ENCODE peak calls at places on chromosomes 13 and 19, in nine cellular contexts. One of them, this sample, is unnamed.

GRCh38 chr13:24254151-24254810 is 55.1 kb upstream of the C1QTNF9 start:
- DNase-seq in Calu3: no peak
- DNase-seq in stimulated activated CD8-positive, alpha-beta memory T cell treated with anti-CD3 and anti-CD28 coated beads, Interleukin-7, amount 100 ng/mL, for 1 hour: peak; percentile 41
- DNase-seq in stimulated activated naive CD8-positive, alpha-beta T cell treated with anti-CD3 and anti-CD28 coated beads, Interleukin-15, Interleukin-2, amounts not matched to agents 100 U/mL and 50 U/mL, for 24 hours: peak; percentile 59
- DNase-seq in neural progenitor cell: no peak
- DNase-seq in activated CD4-positive, CD25-positive, alpha-beta regulatory T cell treated with anti-CD3 and anti-CD28 coated beads, Interleukin-2, amount 50 U/mL, for 72 hours: peak; percentile 48
- DNase-seq in AML-193: no peak
- DNase-seq in activated CD8-positive, alpha-beta memory T cell treated with anti-CD3 and anti-CD28 coated beads, Interleukin-2, amount 50 U/mL, for 4 hours: peak; percentile 50
- DNase-seq in brain pericyte: no peak
- DNase-seq in this sample: no peak

GRCh38 chr19:46955114-46955812 is 64.4 kb upstream of the NPAS1 start:
- DNase-seq in Calu3: no peak
- DNase-seq in stimulated activated CD8-positive, alpha-beta memory T cell treated with anti-CD3 and anti-CD28 coated beads, Interleukin-7, amount 100 ng/mL, for 1 hour: no peak
- DNase-seq in stimulated activated naive CD8-positive, alpha-beta T cell treated with anti-CD3 and anti-CD28 coated beads, Interleukin-15, Interleukin-2, amounts not matched to agents 100 U/mL and 50 U/mL, for 24 hours: peak; percentile 29
- DNase-seq in neural progenitor cell: no peak
- DNase-seq in activated CD4-positive, CD25-positive, alpha-beta regulatory T cell treated with anti-CD3 and anti-CD28 coated beads, Interleukin-2, amount 50 U/mL, for 72 hours: no peak
- DNase-seq in AML-193: peak; percentile 75
- DNase-seq in activated CD8-positive, alpha-beta memory T cell treated with anti-CD3 and anti-CD28 coated beads, Interleukin-2, amount 50 U/mL, for 4 hours: peak; percentile 25
- DNase-seq in brain pericyte: no peak
- DNase-seq in this sample: no peak

GRCh38 chr13:110062777-110063442 is 244.0 kb downstream of the COL4A1 start:
- DNase-seq in Calu3: no peak
- DNase-seq in stimulated activated CD8-positive, alpha-beta memory T cell treated with anti-CD3 and anti-CD28 coated beads, Interleukin-7, amount 100 ng/mL, for 1 hour: no peak
- DNase-seq in stimulated activated naive CD8-positive, alpha-beta T cell treated with anti-CD3 and anti-CD28 coated beads, Interleukin-15, Interleukin-2, amounts not matched to agents 100 U/mL and 50 U/mL, for 24 hours: no peak
- DNase-seq in neural progenitor cell: no peak
- DNase-seq in activated CD4-positive, CD25-positive, alpha-beta regulatory T cell treated with anti-CD3 and anti-CD28 coated beads, Interleukin-2, amount 50 U/mL, for 72 hours: no peak
- DNase-seq in AML-193: no peak
- DNase-seq in activated CD8-positive, alpha-beta memory T cell treated with anti-CD3 and anti-CD28 coated beads, Interleukin-2, amount 50 U/mL, for 4 hours: no peak
- DNase-seq in brain pericyte: no peak
- DNase-seq in this sample: no peak

GRCh38 chr19:53634768-53635167 is 3.0 kb downstream of the DPRX start:
- DNase-seq in Calu3: no peak
- DNase-seq in stimulated activated CD8-positive, alpha-beta memory T cell treated with anti-CD3 and anti-CD28 coated beads, Interleukin-7, amount 100 ng/mL, for 1 hour: no peak
- DNase-seq in stimulated activated naive CD8-positive, alpha-beta T cell treated with anti-CD3 and anti-CD28 coated beads, Interleukin-15, Interleukin-2, amounts not matched to agents 100 U/mL and 50 U/mL, for 24 hours: no peak
- DNase-seq in neural progenitor cell: no peak
- DNase-seq in activated CD4-positive, CD25-positive, alpha-beta regulatory T cell treated with anti-CD3 and anti-CD28 coated beads, Interleukin-2, amount 50 U/mL, for 72 hours: no peak
- DNase-seq in AML-193: no peak
- DNase-seq in activated CD8-positive, alpha-beta memory T cell treated with anti-CD3 and anti-CD28 coated beads, Interleukin-2, amount 50 U/mL, for 4 hours: no peak
- DNase-seq in brain pericyte: no peak
- DNase-seq in this sample: no peak

GRCh38 chr13:112893570-112894422 is 75.2 kb upstream of the MCF2L start:
- DNase-seq in Calu3: peak; percentile 21
- DNase-seq in stimulated activated CD8-positive, alpha-beta memory T cell treated with anti-CD3 and anti-CD28 coated beads, Interleukin-7, amount 100 ng/mL, for 1 hour: no peak
- DNase-seq in stimulated activated naive CD8-positive, alpha-beta T cell treated with anti-CD3 and anti-CD28 coated beads, Interleukin-15, Interleukin-2, amounts not matched to agents 100 U/mL and 50 U/mL, for 24 hours: peak; percentile 16
- DNase-seq in neural progenitor cell: peak; percentile 92
- DNase-seq in activated CD4-positive, CD25-positive, alpha-beta regulatory T cell treated with anti-CD3 and anti-CD28 coated beads, Interleukin-2, amount 50 U/mL, for 72 hours: no peak
- DNase-seq in AML-193: no peak
- DNase-seq in activated CD8-positive, alpha-beta memory T cell treated with anti-CD3 and anti-CD28 coated beads, Interleukin-2, amount 50 U/mL, for 4 hours: no peak
- DNase-seq in brain pericyte: no peak
- DNase-seq in this sample: no peak

GRCh38 chr13:50124536-50125305 is 109.5 kb downstream of the KCNRG start:
- DNase-seq in Calu3: peak; percentile 57
- DNase-seq in stimulated activated CD8-positive, alpha-beta memory T cell treated with anti-CD3 and anti-CD28 coated beads, Interleukin-7, amount 100 ng/mL, for 1 hour: peak; percentile 94
- DNase-seq in stimulated activated naive CD8-positive, alpha-beta T cell treated with anti-CD3 and anti-CD28 coated beads, Interleukin-15, Interleukin-2, amounts not matched to agents 100 U/mL and 50 U/mL, for 24 hours: no peak
- DNase-seq in neural progenitor cell: peak; percentile 85
- DNase-seq in activated CD4-positive, CD25-positive, alpha-beta regulatory T cell treated with anti-CD3 and anti-CD28 coated beads, Interleukin-2, amount 50 U/mL, for 72 hours: no peak
- DNase-seq in AML-193: no peak
- DNase-seq in activated CD8-positive, alpha-beta memory T cell treated with anti-CD3 and anti-CD28 coated beads, Interleukin-2, amount 50 U/mL, for 4 hours: peak; percentile 96
- DNase-seq in brain pericyte: no peak
- DNase-seq in this sample: no peak

GRCh38 chr19:46303702-46304397 is 7.0 kb downstream of the HIF3A start:
- DNase-seq in Calu3: peak; percentile 59
- DNase-seq in stimulated activated CD8-positive, alpha-beta memory T cell treated with anti-CD3 and anti-CD28 coated beads, Interleukin-7, amount 100 ng/mL, for 1 hour: no peak
- DNase-seq in stimulated activated naive CD8-positive, alpha-beta T cell treated with anti-CD3 and anti-CD28 coated beads, Interleukin-15, Interleukin-2, amounts not matched to agents 100 U/mL and 50 U/mL, for 24 hours: no peak
- DNase-seq in neural progenitor cell: peak; percentile 96
- DNase-seq in activated CD4-positive, CD25-positive, alpha-beta regulatory T cell treated with anti-CD3 and anti-CD28 coated beads, Interleukin-2, amount 50 U/mL, for 72 hours: no peak
- DNase-seq in AML-193: no peak
- DNase-seq in activated CD8-positive, alpha-beta memory T cell treated with anti-CD3 and anti-CD28 coated beads, Interleukin-2, amount 50 U/mL, for 4 hours: no peak
- DNase-seq in brain pericyte: no peak
- DNase-seq in this sample: no peak

GRCh38 chr13:47621931-47622330 is 379.1 kb downstream of the SUCLA2 start:
- DNase-seq in Calu3: peak; percentile 14
- DNase-seq in stimulated activated CD8-positive, alpha-beta memory T cell treated with anti-CD3 and anti-CD28 coated beads, Interleukin-7, amount 100 ng/mL, for 1 hour: no peak
- DNase-seq in stimulated activated naive CD8-positive, alpha-beta T cell treated with anti-CD3 and anti-CD28 coated beads, Interleukin-15, Interleukin-2, amounts not matched to agents 100 U/mL and 50 U/mL, for 24 hours: no peak
- DNase-seq in neural progenitor cell: no peak
- DNase-seq in activated CD4-positive, CD25-positive, alpha-beta regulatory T cell treated with anti-CD3 and anti-CD28 coated beads, Interleukin-2, amount 50 U/mL, for 72 hours: no peak
- DNase-seq in AML-193: no peak
- DNase-seq in activated CD8-positive, alpha-beta memory T cell treated with anti-CD3 and anti-CD28 coated beads, Interleukin-2, amount 50 U/mL, for 4 hours: no peak
- DNase-seq in brain pericyte: no peak
- DNase-seq in this sample: no peak

GRCh38 chr19:9309974-9310446 is 372 bp upstream of the ZNF699 start:
- DNase-seq in Calu3: peak; percentile 77
- DNase-seq in stimulated activated CD8-positive, alpha-beta memory T cell treated with anti-CD3 and anti-CD28 coated beads, Interleukin-7, amount 100 ng/mL, for 1 hour: no peak
- DNase-seq in stimulated activated naive CD8-positive, alpha-beta T cell treated with anti-CD3 and anti-CD28 coated beads, Interleukin-15, Interleukin-2, amounts not matched to agents 100 U/mL and 50 U/mL, for 24 hours: peak; percentile 91
- DNase-seq in neural progenitor cell: peak; percentile 98
- DNase-seq in activated CD4-positive, CD25-positive, alpha-beta regulatory T cell treated with anti-CD3 and anti-CD28 coated beads, Interleukin-2, amount 50 U/mL, for 72 hours: no peak
- DNase-seq in AML-193: peak; percentile 90
- DNase-seq in activated CD8-positive, alpha-beta memory T cell treated with anti-CD3 and anti-CD28 coated beads, Interleukin-2, amount 50 U/mL, for 4 hours: no peak
- DNase-seq in brain pericyte: no peak
- DNase-seq in this sample: no peak

GRCh38 chr19:38228491-38229439 is 4.7 kb upstream of the DPF1 start:
- DNase-seq in Calu3: no peak
- DNase-seq in stimulated activated CD8-positive, alpha-beta memory T cell treated with anti-CD3 and anti-CD28 coated beads, Interleukin-7, amount 100 ng/mL, for 1 hour: no peak
- DNase-seq in stimulated activated naive CD8-positive, alpha-beta T cell treated with anti-CD3 and anti-CD28 coated beads, Interleukin-15, Interleukin-2, amounts not matched to agents 100 U/mL and 50 U/mL, for 24 hours: no peak
- DNase-seq in neural progenitor cell: peak; percentile 87
- DNase-seq in activated CD4-positive, CD25-positive, alpha-beta regulatory T cell treated with anti-CD3 and anti-CD28 coated beads, Interleukin-2, amount 50 U/mL, for 72 hours: no peak
- DNase-seq in AML-193: no peak
- DNase-seq in activated CD8-positive, alpha-beta memory T cell treated with anti-CD3 and anti-CD28 coated beads, Interleukin-2, amount 50 U/mL, for 4 hours: no peak
- DNase-seq in brain pericyte: no peak
- DNase-seq in this sample: peak; percentile 15

GRCh38 chr13:85266771-85267170 is 532.4 kb downstream of the SLITRK6 start:
- DNase-seq in Calu3: no peak
- DNase-seq in stimulated activated CD8-positive, alpha-beta memory T cell treated with anti-CD3 and anti-CD28 coated beads, Interleukin-7, amount 100 ng/mL, for 1 hour: no peak
- DNase-seq in stimulated activated naive CD8-positive, alpha-beta T cell treated with anti-CD3 and anti-CD28 coated beads, Interleukin-15, Interleukin-2, amounts not matched to agents 100 U/mL and 50 U/mL, for 24 hours: no peak
- DNase-seq in neural progenitor cell: peak; percentile 16
- DNase-seq in activated CD4-positive, CD25-positive, alpha-beta regulatory T cell treated with anti-CD3 and anti-CD28 coated beads, Interleukin-2, amount 50 U/mL, for 72 hours: no peak
- DNase-seq in AML-193: no peak
- DNase-seq in activated CD8-positive, alpha-beta memory T cell treated with anti-CD3 and anti-CD28 coated beads, Interleukin-2, amount 50 U/mL, for 4 hours: no peak
- DNase-seq in brain pericyte: peak; percentile 22
- DNase-seq in this sample: no peak

GRCh38 chr13:44555207-44555606 is 20.9 kb downstream of the TSC22D1 start:
- DNase-seq in Calu3: no peak
- DNase-seq in stimulated activated CD8-positive, alpha-beta memory T cell treated with anti-CD3 and anti-CD28 coated beads, Interleukin-7, amount 100 ng/mL, for 1 hour: no peak
- DNase-seq in stimulated activated naive CD8-positive, alpha-beta T cell treated with anti-CD3 and anti-CD28 coated beads, Interleukin-15, Interleukin-2, amounts not matched to agents 100 U/mL and 50 U/mL, for 24 hours: no peak
- DNase-seq in neural progenitor cell: no peak
- DNase-seq in activated CD4-positive, CD25-positive, alpha-beta regulatory T cell treated with anti-CD3 and anti-CD28 coated beads, Interleukin-2, amount 50 U/mL, for 72 hours: no peak
- DNase-seq in AML-193: no peak
- DNase-seq in activated CD8-positive, alpha-beta memory T cell treated with anti-CD3 and anti-CD28 coated beads, Interleukin-2, amount 50 U/mL, for 4 hours: no peak
- DNase-seq in brain pericyte: no peak
- DNase-seq in this sample: no peak

GRCh38 chr19:51726049-51726448 is 2.3 kb upstream of the HAS1 start:
- DNase-seq in Calu3: no peak
- DNase-seq in stimulated activated CD8-positive, alpha-beta memory T cell treated with anti-CD3 and anti-CD28 coated beads, Interleukin-7, amount 100 ng/mL, for 1 hour: no peak
- DNase-seq in stimulated activated naive CD8-positive, alpha-beta T cell treated with anti-CD3 and anti-CD28 coated beads, Interleukin-15, Interleukin-2, amounts not matched to agents 100 U/mL and 50 U/mL, for 24 hours: no peak
- DNase-seq in neural progenitor cell: no peak
- DNase-seq in activated CD4-positive, CD25-positive, alpha-beta regulatory T cell treated with anti-CD3 and anti-CD28 coated beads, Interleukin-2, amount 50 U/mL, for 72 hours: no peak
- DNase-seq in AML-193: no peak
- DNase-seq in activated CD8-positive, alpha-beta memory T cell treated with anti-CD3 and anti-CD28 coated beads, Interleukin-2, amount 50 U/mL, for 4 hours: no peak
- DNase-seq in brain pericyte: no peak
- DNase-seq in this sample: peak; percentile 62

GRCh38 chr13:27044837-27045570 is 126.6 kb downstream of the USP12 start:
- DNase-seq in Calu3: no peak
- DNase-seq in stimulated activated CD8-positive, alpha-beta memory T cell treated with anti-CD3 and anti-CD28 coated beads, Interleukin-7, amount 100 ng/mL, for 1 hour: no peak
- DNase-seq in stimulated activated naive CD8-positive, alpha-beta T cell treated with anti-CD3 and anti-CD28 coated beads, Interleukin-15, Interleukin-2, amounts not matched to agents 100 U/mL and 50 U/mL, for 24 hours: no peak
- DNase-seq in neural progenitor cell: no peak
- DNase-seq in activated CD4-positive, CD25-positive, alpha-beta regulatory T cell treated with anti-CD3 and anti-CD28 coated beads, Interleukin-2, amount 50 U/mL, for 72 hours: no peak
- DNase-seq in AML-193: no peak
- DNase-seq in activated CD8-positive, alpha-beta memory T cell treated with anti-CD3 and anti-CD28 coated beads, Interleukin-2, amount 50 U/mL, for 4 hours: no peak
- DNase-seq in brain pericyte: no peak
- DNase-seq in this sample: no peak

GRCh38 chr13:40101708-40102359 is 446.4 kb downstream of the COG6 start:
- DNase-seq in Calu3: no peak
- DNase-seq in stimulated activated CD8-positive, alpha-beta memory T cell treated with anti-CD3 and anti-CD28 coated beads, Interleukin-7, amount 100 ng/mL, for 1 hour: no peak
- DNase-seq in stimulated activated naive CD8-positive, alpha-beta T cell treated with anti-CD3 and anti-CD28 coated beads, Interleukin-15, Interleukin-2, amounts not matched to agents 100 U/mL and 50 U/mL, for 24 hours: peak; percentile 44
- DNase-seq in neural progenitor cell: no peak
- DNase-seq in activated CD4-positive, CD25-positive, alpha-beta regulatory T cell treated with anti-CD3 and anti-CD28 coated beads, Interleukin-2, amount 50 U/mL, for 72 hours: peak; percentile 36
- DNase-seq in AML-193: no peak
- DNase-seq in activated CD8-positive, alpha-beta memory T cell treated with anti-CD3 and anti-CD28 coated beads, Interleukin-2, amount 50 U/mL, for 4 hours: no peak
- DNase-seq in brain pericyte: no peak
- DNase-seq in this sample: no peak

GRCh38 chr19:12783849-12784393 is 7.4 kb upstream of the JUNB start:
- DNase-seq in Calu3: peak; percentile 78
- DNase-seq in stimulated activated CD8-positive, alpha-beta memory T cell treated with anti-CD3 and anti-CD28 coated beads, Interleukin-7, amount 100 ng/mL, for 1 hour: no peak
- DNase-seq in stimulated activated naive CD8-positive, alpha-beta T cell treated with anti-CD3 and anti-CD28 coated beads, Interleukin-15, Interleukin-2, amounts not matched to agents 100 U/mL and 50 U/mL, for 24 hours: peak; percentile 43
- DNase-seq in neural progenitor cell: no peak
- DNase-seq in activated CD4-positive, CD25-positive, alpha-beta regulatory T cell treated with anti-CD3 and anti-CD28 coated beads, Interleukin-2, amount 50 U/mL, for 72 hours: no peak
- DNase-seq in AML-193: no peak
- DNase-seq in activated CD8-positive, alpha-beta memory T cell treated with anti-CD3 and anti-CD28 coated beads, Interleukin-2, amount 50 U/mL, for 4 hours: no peak
- DNase-seq in brain pericyte: no peak
- DNase-seq in this sample: no peak

GRCh38 chr19:12828494-12828893 is 5.9 kb downstream of the RTBDN start:
- DNase-seq in Calu3: peak; percentile 35
- DNase-seq in stimulated activated CD8-positive, alpha-beta memory T cell treated with anti-CD3 and anti-CD28 coated beads, Interleukin-7, amount 100 ng/mL, for 1 hour: no peak
- DNase-seq in stimulated activated naive CD8-positive, alpha-beta T cell treated with anti-CD3 and anti-CD28 coated beads, Interleukin-15, Interleukin-2, amounts not matched to agents 100 U/mL and 50 U/mL, for 24 hours: peak; percentile 54
- DNase-seq in neural progenitor cell: peak; percentile 79
- DNase-seq in activated CD4-positive, CD25-positive, alpha-beta regulatory T cell treated with anti-CD3 and anti-CD28 coated beads, Interleukin-2, amount 50 U/mL, for 72 hours: no peak
- DNase-seq in AML-193: peak; percentile 46
- DNase-seq in activated CD8-positive, alpha-beta memory T cell treated with anti-CD3 and anti-CD28 coated beads, Interleukin-2, amount 50 U/mL, for 4 hours: no peak
- DNase-seq in brain pericyte: no peak
- DNase-seq in this sample: no peak

GRCh38 chr19:19338082-19338481 is 17.5 kb downstream of the MAU2 start:
- DNase-seq in Calu3: no peak
- DNase-seq in stimulated activated CD8-positive, alpha-beta memory T cell treated with anti-CD3 and anti-CD28 coated beads, Interleukin-7, amount 100 ng/mL, for 1 hour: no peak
- DNase-seq in stimulated activated naive CD8-positive, alpha-beta T cell treated with anti-CD3 and anti-CD28 coated beads, Interleukin-15, Interleukin-2, amounts not matched to agents 100 U/mL and 50 U/mL, for 24 hours: no peak
- DNase-seq in neural progenitor cell: no peak
- DNase-seq in activated CD4-positive, CD25-positive, alpha-beta regulatory T cell treated with anti-CD3 and anti-CD28 coated beads, Interleukin-2, amount 50 U/mL, for 72 hours: no peak
- DNase-seq in AML-193: no peak
- DNase-seq in activated CD8-positive, alpha-beta memory T cell treated with anti-CD3 and anti-CD28 coated beads, Interleukin-2, amount 50 U/mL, for 4 hours: no peak
- DNase-seq in brain pericyte: no peak
- DNase-seq in this sample: no peak

GRCh38 chr13:37194428-37194861 is 89.0 kb upstream of the CSNK1A1L start:
- DNase-seq in Calu3: no peak
- DNase-seq in stimulated activated CD8-positive, alpha-beta memory T cell treated with anti-CD3 and anti-CD28 coated beads, Interleukin-7, amount 100 ng/mL, for 1 hour: no peak
- DNase-seq in stimulated activated naive CD8-positive, alpha-beta T cell treated with anti-CD3 and anti-CD28 coated beads, Interleukin-15, Interleukin-2, amounts not matched to agents 100 U/mL and 50 U/mL, for 24 hours: no peak
- DNase-seq in neural progenitor cell: no peak
- DNase-seq in activated CD4-positive, CD25-positive, alpha-beta regulatory T cell treated with anti-CD3 and anti-CD28 coated beads, Interleukin-2, amount 50 U/mL, for 72 hours: no peak
- DNase-seq in AML-193: no peak
- DNase-seq in activated CD8-positive, alpha-beta memory T cell treated with anti-CD3 and anti-CD28 coated beads, Interleukin-2, amount 50 U/mL, for 4 hours: no peak
- DNase-seq in brain pericyte: no peak
- DNase-seq in this sample: no peak

GRCh38 chr13:62879071-62879470 is 1463.4 kb upstream of the PCDH20 start:
- DNase-seq in Calu3: no peak
- DNase-seq in stimulated activated CD8-positive, alpha-beta memory T cell treated with anti-CD3 and anti-CD28 coated beads, Interleukin-7, amount 100 ng/mL, for 1 hour: no peak
- DNase-seq in stimulated activated naive CD8-positive, alpha-beta T cell treated with anti-CD3 and anti-CD28 coated beads, Interleukin-15, Interleukin-2, amounts not matched to agents 100 U/mL and 50 U/mL, for 24 hours: no peak
- DNase-seq in neural progenitor cell: no peak
- DNase-seq in activated CD4-positive, CD25-positive, alpha-beta regulatory T cell treated with anti-CD3 and anti-CD28 coated beads, Interleukin-2, amount 50 U/mL, for 72 hours: no peak
- DNase-seq in AML-193: no peak
- DNase-seq in activated CD8-positive, alpha-beta memory T cell treated with anti-CD3 and anti-CD28 coated beads, Interleukin-2, amount 50 U/mL, for 4 hours: no peak
- DNase-seq in brain pericyte: no peak
- DNase-seq in this sample: no peak

GRCh38 chr13:82522872-82523271 is 1359.4 kb downstream of the SLITRK1 start:
- DNase-seq in Calu3: no peak
- DNase-seq in stimulated activated CD8-positive, alpha-beta memory T cell treated with anti-CD3 and anti-CD28 coated beads, Interleukin-7, amount 100 ng/mL, for 1 hour: no peak
- DNase-seq in stimulated activated naive CD8-positive, alpha-beta T cell treated with anti-CD3 and anti-CD28 coated beads, Interleukin-15, Interleukin-2, amounts not matched to agents 100 U/mL and 50 U/mL, for 24 hours: no peak
- DNase-seq in neural progenitor cell: no peak
- DNase-seq in activated CD4-positive, CD25-positive, alpha-beta regulatory T cell treated with anti-CD3 and anti-CD28 coated beads, Interleukin-2, amount 50 U/mL, for 72 hours: no peak
- DNase-seq in AML-193: no peak
- DNase-seq in activated CD8-positive, alpha-beta memory T cell treated with anti-CD3 and anti-CD28 coated beads, Interleukin-2, amount 50 U/mL, for 4 hours: no peak
- DNase-seq in brain pericyte: no peak
- DNase-seq in this sample: no peak

GRCh38 chr13:83531022-83531421 is 351.3 kb downstream of the SLITRK1 start:
- DNase-seq in Calu3: no peak
- DNase-seq in stimulated activated CD8-positive, alpha-beta memory T cell treated with anti-CD3 and anti-CD28 coated beads, Interleukin-7, amount 100 ng/mL, for 1 hour: no peak
- DNase-seq in stimulated activated naive CD8-positive, alpha-beta T cell treated with anti-CD3 and anti-CD28 coated beads, Interleukin-15, Interleukin-2, amounts not matched to agents 100 U/mL and 50 U/mL, for 24 hours: no peak
- DNase-seq in neural progenitor cell: peak; percentile 31
- DNase-seq in activated CD4-positive, CD25-positive, alpha-beta regulatory T cell treated with anti-CD3 and anti-CD28 coated beads, Interleukin-2, amount 50 U/mL, for 72 hours: no peak
- DNase-seq in AML-193: no peak
- DNase-seq in activated CD8-positive, alpha-beta memory T cell treated with anti-CD3 and anti-CD28 coated beads, Interleukin-2, amount 50 U/mL, for 4 hours: no peak
- DNase-seq in brain pericyte: no peak
- DNase-seq in this sample: no peak

GRCh38 chr13:60090579-60090978 is 73.1 kb downstream of the DIAPH3 start:
- DNase-seq in Calu3: no peak
- DNase-seq in stimulated activated CD8-positive, alpha-beta memory T cell treated with anti-CD3 and anti-CD28 coated beads, Interleukin-7, amount 100 ng/mL, for 1 hour: no peak
- DNase-seq in stimulated activated naive CD8-positive, alpha-beta T cell treated with anti-CD3 and anti-CD28 coated beads, Interleukin-15, Interleukin-2, amounts not matched to agents 100 U/mL and 50 U/mL, for 24 hours: no peak
- DNase-seq in neural progenitor cell: no peak
- DNase-seq in activated CD4-positive, CD25-positive, alpha-beta regulatory T cell treated with anti-CD3 and anti-CD28 coated beads, Interleukin-2, amount 50 U/mL, for 72 hours: no peak
- DNase-seq in AML-193: no peak
- DNase-seq in activated CD8-positive, alpha-beta memory T cell treated with anti-CD3 and anti-CD28 coated beads, Interleukin-2, amount 50 U/mL, for 4 hours: no peak
- DNase-seq in brain pericyte: no peak
- DNase-seq in this sample: no peak

GRCh38 chr13:19183676-19184075 is 2.1 kb upstream of the TUBA3C start:
- DNase-seq in Calu3: no peak
- DNase-seq in stimulated activated CD8-positive, alpha-beta memory T cell treated with anti-CD3 and anti-CD28 coated beads, Interleukin-7, amount 100 ng/mL, for 1 hour: no peak
- DNase-seq in stimulated activated naive CD8-positive, alpha-beta T cell treated with anti-CD3 and anti-CD28 coated beads, Interleukin-15, Interleukin-2, amounts not matched to agents 100 U/mL and 50 U/mL, for 24 hours: no peak
- DNase-seq in neural progenitor cell: no peak
- DNase-seq in activated CD4-positive, CD25-positive, alpha-beta regulatory T cell treated with anti-CD3 and anti-CD28 coated beads, Interleukin-2, amount 50 U/mL, for 72 hours: no peak
- DNase-seq in AML-193: no peak
- DNase-seq in activated CD8-positive, alpha-beta memory T cell treated with anti-CD3 and anti-CD28 coated beads, Interleukin-2, amount 50 U/mL, for 4 hours: no peak
- DNase-seq in brain pericyte: no peak
- DNase-seq in this sample: no peak

GRCh38 chr13:28299941-28300340 is 161.6 kb downstream of the PAN3 start:
- DNase-seq in Calu3: no peak
- DNase-seq in stimulated activated CD8-positive, alpha-beta memory T cell treated with anti-CD3 and anti-CD28 coated beads, Interleukin-7, amount 100 ng/mL, for 1 hour: no peak
- DNase-seq in stimulated activated naive CD8-positive, alpha-beta T cell treated with anti-CD3 and anti-CD28 coated beads, Interleukin-15, Interleukin-2, amounts not matched to agents 100 U/mL and 50 U/mL, for 24 hours: no peak
- DNase-seq in neural progenitor cell: no peak
- DNase-seq in activated CD4-positive, CD25-positive, alpha-beta regulatory T cell treated with anti-CD3 and anti-CD28 coated beads, Interleukin-2, amount 50 U/mL, for 72 hours: no peak
- DNase-seq in AML-193: no peak
- DNase-seq in activated CD8-positive, alpha-beta memory T cell treated with anti-CD3 and anti-CD28 coated beads, Interleukin-2, amount 50 U/mL, for 4 hours: no peak
- DNase-seq in brain pericyte: no peak
- DNase-seq in this sample: no peak

GRCh38 chr13:101178394-101178793 is 237.9 kb downstream of the NALCN start:
- DNase-seq in Calu3: no peak
- DNase-seq in stimulated activated CD8-positive, alpha-beta memory T cell treated with anti-CD3 and anti-CD28 coated beads, Interleukin-7, amount 100 ng/mL, for 1 hour: no peak
- DNase-seq in stimulated activated naive CD8-positive, alpha-beta T cell treated with anti-CD3 and anti-CD28 coated beads, Interleukin-15, Interleukin-2, amounts not matched to agents 100 U/mL and 50 U/mL, for 24 hours: no peak
- DNase-seq in neural progenitor cell: no peak
- DNase-seq in activated CD4-positive, CD25-positive, alpha-beta regulatory T cell treated with anti-CD3 and anti-CD28 coated beads, Interleukin-2, amount 50 U/mL, for 72 hours: no peak
- DNase-seq in AML-193: no peak
- DNase-seq in activated CD8-positive, alpha-beta memory T cell treated with anti-CD3 and anti-CD28 coated beads, Interleukin-2, amount 50 U/mL, for 4 hours: no peak
- DNase-seq in brain pericyte: no peak
- DNase-seq in this sample: no peak

GRCh38 chr13:66532146-66532545 is 698.0 kb downstream of the PCDH9 start:
- DNase-seq in Calu3: no peak
- DNase-seq in stimulated activated CD8-positive, alpha-beta memory T cell treated with anti-CD3 and anti-CD28 coated beads, Interleukin-7, amount 100 ng/mL, for 1 hour: no peak
- DNase-seq in stimulated activated naive CD8-positive, alpha-beta T cell treated with anti-CD3 and anti-CD28 coated beads, Interleukin-15, Interleukin-2, amounts not matched to agents 100 U/mL and 50 U/mL, for 24 hours: no peak
- DNase-seq in neural progenitor cell: no peak
- DNase-seq in activated CD4-positive, CD25-positive, alpha-beta regulatory T cell treated with anti-CD3 and anti-CD28 coated beads, Interleukin-2, amount 50 U/mL, for 72 hours: no peak
- DNase-seq in AML-193: no peak
- DNase-seq in activated CD8-positive, alpha-beta memory T cell treated with anti-CD3 and anti-CD28 coated beads, Interleukin-2, amount 50 U/mL, for 4 hours: no peak
- DNase-seq in brain pericyte: peak; percentile 20
- DNase-seq in this sample: no peak

GRCh38 chr13:89076622-89077021 is 1405.5 kb downstream of the SLITRK5 start:
- DNase-seq in Calu3: no peak
- DNase-seq in stimulated activated CD8-positive, alpha-beta memory T cell treated with anti-CD3 and anti-CD28 coated beads, Interleukin-7, amount 100 ng/mL, for 1 hour: no peak
- DNase-seq in stimulated activated naive CD8-positive, alpha-beta T cell treated with anti-CD3 and anti-CD28 coated beads, Interleukin-15, Interleukin-2, amounts not matched to agents 100 U/mL and 50 U/mL, for 24 hours: no peak
- DNase-seq in neural progenitor cell: no peak
- DNase-seq in activated CD4-positive, CD25-positive, alpha-beta regulatory T cell treated with anti-CD3 and anti-CD28 coated beads, Interleukin-2, amount 50 U/mL, for 72 hours: no peak
- DNase-seq in AML-193: no peak
- DNase-seq in activated CD8-positive, alpha-beta memory T cell treated with anti-CD3 and anti-CD28 coated beads, Interleukin-2, amount 50 U/mL, for 4 hours: no peak
- DNase-seq in brain pericyte: no peak
- DNase-seq in this sample: no peak

GRCh38 chr13:62432906-62433305 is 1017.3 kb upstream of the PCDH20 start:
- DNase-seq in Calu3: no peak
- DNase-seq in stimulated activated CD8-positive, alpha-beta memory T cell treated with anti-CD3 and anti-CD28 coated beads, Interleukin-7, amount 100 ng/mL, for 1 hour: no peak
- DNase-seq in stimulated activated naive CD8-positive, alpha-beta T cell treated with anti-CD3 and anti-CD28 coated beads, Interleukin-15, Interleukin-2, amounts not matched to agents 100 U/mL and 50 U/mL, for 24 hours: no peak
- DNase-seq in neural progenitor cell: no peak
- DNase-seq in activated CD4-positive, CD25-positive, alpha-beta regulatory T cell treated with anti-CD3 and anti-CD28 coated beads, Interleukin-2, amount 50 U/mL, for 72 hours: no peak
- DNase-seq in AML-193: no peak
- DNase-seq in activated CD8-positive, alpha-beta memory T cell treated with anti-CD3 and anti-CD28 coated beads, Interleukin-2, amount 50 U/mL, for 4 hours: no peak
- DNase-seq in brain pericyte: no peak
- DNase-seq in this sample: no peak

GRCh38 chr13:99687728-99688397 is 186.6 kb downstream of the TM9SF2 start:
- DNase-seq in Calu3: no peak
- DNase-seq in stimulated activated CD8-positive, alpha-beta memory T cell treated with anti-CD3 and anti-CD28 coated beads, Interleukin-7, amount 100 ng/mL, for 1 hour: no peak
- DNase-seq in stimulated activated naive CD8-positive, alpha-beta T cell treated with anti-CD3 and anti-CD28 coated beads, Interleukin-15, Interleukin-2, amounts not matched to agents 100 U/mL and 50 U/mL, for 24 hours: no peak
- DNase-seq in neural progenitor cell: peak; percentile 65
- DNase-seq in activated CD4-positive, CD25-positive, alpha-beta regulatory T cell treated with anti-CD3 and anti-CD28 coated beads, Interleukin-2, amount 50 U/mL, for 72 hours: no peak
- DNase-seq in AML-193: no peak
- DNase-seq in activated CD8-positive, alpha-beta memory T cell treated with anti-CD3 and anti-CD28 coated beads, Interleukin-2, amount 50 U/mL, for 4 hours: no peak
- DNase-seq in brain pericyte: no peak
- DNase-seq in this sample: no peak

This sample was measured in amygdala.